ENCODE peak calls at places on chromosomes 16 and 17, in five cellular contexts. X, V, L, U and I are unnamed samples.

GRCh38 chr16:15523939-15524338 is 89.6 kb downstream of the BMERB1 start:
- DNase-seq in X (no peak), V (no peak), L (no peak), U (no peak), I (no peak)

GRCh38 chr17:19304209-19304608 is 58.3 kb downstream of the B9D1 start:
- DNase-seq in X (no peak), V (peak; percentile 74), L (no peak), U (peak; percentile 65), I (peak; percentile 15)

GRCh38 chr17:48023408-48024148 is 14.0 kb downstream of the COPZ2 start:
- DNase-seq in X (peak; percentile 34), V (peak; percentile 84), L (peak; percentile 41), U (peak; percentile 86), I (peak; percentile 22)

GRCh38 chr17:76139801-76140660 is 1.0 kb downstream of the FOXJ1 start:
- DNase-seq in X (no peak), V (peak; percentile 49), L (peak; percentile 66), U (peak; percentile 59), I (peak; percentile 46)

GRCh38 chr17:74671031-74671771 is 41.5 kb downstream of the CD300LF start:
- DNase-seq in X (peak; percentile 49), V (peak; percentile 62), L (peak; percentile 75), U (peak; percentile 80), I (peak; percentile 60)

GRCh38 chr17:55407641-55408566 is 13.7 kb downstream of the MMD start:
- DNase-seq in X (no peak), V (no peak), L (no peak), U (no peak), I (no peak)

GRCh38 chr16:67183-67791 is 5.1 kb downstream of the RHBDF1 start:
- DNase-seq in X (no peak), V (no peak), L (no peak), U (no peak), I (no peak)

GRCh38 chr17:8788998-8789397 is 10.2 kb downstream of the MFSD6L start:
- DNase-seq in X (no peak), V (no peak), L (no peak), U (no peak), I (no peak)

GRCh38 chr16:619476-620100 is 11.2 kb upstream of the WFIKKN1 start:
- DNase-seq in X (no peak), V (no peak), L (no peak), U (no peak), I (no peak)

GRCh38 chr17:7477392-7478275 is 1.8 kb downstream of the ZBTB4 start:
- DNase-seq in X (no peak), V (peak; percentile 28), L (peak; percentile 66), U (peak; percentile 33), I (no peak)

DNA sequence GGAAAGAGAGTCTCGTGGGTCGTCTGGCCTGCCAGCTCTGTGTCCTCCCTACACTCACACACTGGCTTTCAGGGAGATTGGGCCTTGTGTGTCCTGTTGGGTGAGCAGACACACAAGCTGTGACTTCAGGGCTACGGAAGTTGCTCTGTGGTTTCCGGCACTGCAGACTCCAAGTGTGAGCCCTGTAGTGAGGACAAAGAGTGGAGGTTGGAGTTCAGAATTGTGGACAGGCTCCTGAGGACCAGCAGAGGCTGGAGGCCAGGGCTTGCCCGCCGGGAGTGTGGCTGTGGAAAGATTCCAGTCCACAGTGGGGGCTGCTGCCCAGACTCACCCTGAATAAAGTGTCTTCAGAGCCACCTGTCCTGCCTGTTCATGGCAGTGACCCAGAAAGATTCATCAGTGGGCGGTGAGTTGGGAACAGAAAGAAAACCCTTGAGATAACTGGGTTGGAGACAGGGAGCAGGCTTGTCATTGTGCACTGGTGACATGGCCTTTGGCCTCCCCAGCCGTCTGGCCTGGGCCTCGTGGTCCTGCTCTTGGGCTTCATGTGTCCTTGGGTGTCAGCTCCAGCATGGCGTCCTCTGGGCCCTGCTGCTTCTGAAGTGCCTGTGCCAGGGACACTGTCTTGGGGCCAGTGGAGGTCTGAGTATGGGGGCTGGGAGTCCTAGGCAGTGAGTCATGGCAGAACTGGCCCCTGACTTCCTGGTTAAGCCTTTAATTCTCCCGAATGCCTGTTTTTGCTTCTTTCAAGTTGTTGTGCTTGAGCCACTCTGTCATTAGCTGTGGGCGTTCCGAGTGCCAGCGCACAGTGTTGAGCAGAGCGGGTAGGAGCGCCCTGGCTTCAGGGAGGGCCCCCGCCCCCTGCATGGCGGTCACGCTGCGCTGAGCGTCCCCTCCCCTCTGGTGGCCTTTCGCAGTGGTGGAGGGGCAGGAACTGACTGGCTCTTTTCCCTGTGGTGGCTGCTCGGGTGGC is 19.9 kb upstream of the ZNF750 start:
- DNase-seq in X (no peak), V (no peak), L (peak; percentile 63), U (no peak), I (peak; percentile 85)
- H3K4me3 ChIP-seq in X (peak overlapping the region; percentile 50), V (no peak overlapping the region), L (peak overlapping the region; percentile 34), U (no peak overlapping the region), I (peak overlapping the region; percentile 53)

GRCh38 chr16:57432505-57432904 is 14.7 kb downstream of the CIAPIN1 start:
- DNase-seq in X (no peak), V (no peak), L (no peak), U (no peak), I (no peak)
- H3K36me3 ChIP-seq in X (peaks cover 31% of the 10 kb centered on the region), V (peaks cover 66% of the 10 kb centered on the region), L (peaks cover 39% of the 10 kb centered on the region), U (peaks cover 30% of the 10 kb centered on the region), I (peaks cover 80% of the 10 kb centered on the region)

GRCh38 chr17:81368161-81368560 is 27.1 kb upstream of the BAHCC1 start:
- DNase-seq in X (no peak), V (no peak), L (no peak), U (no peak), I (no peak)

GRCh38 chr17:81368623-81369022 is 26.6 kb upstream of the BAHCC1 start:
- DNase-seq in X (no peak), V (no peak), L (no peak), U (no peak), I (no peak)

GRCh38 chr17:81366648-81367047 is 28.6 kb upstream of the BAHCC1 start:
- DNase-seq in X (no peak), V (no peak), L (no peak), U (no peak), I (no peak)

GRCh38 chr17:81365601-81366585 is 29.4 kb upstream of the BAHCC1 start:
- DNase-seq in X (no peak), V (peak; percentile 83), L (no peak), U (peak; percentile 85), I (peak; percentile 41)

GRCh38 chr17:81367171-81367570 is 28.1 kb upstream of the BAHCC1 start:
- DNase-seq in X (no peak), V (no peak), L (no peak), U (no peak), I (no peak)
- H3K4me3 ChIP-seq in X (no peak overlapping the region), V (no peak overlapping the region), L (no peak overlapping the region), U (no peak overlapping the region), I (no peak overlapping the region)

DNA sequence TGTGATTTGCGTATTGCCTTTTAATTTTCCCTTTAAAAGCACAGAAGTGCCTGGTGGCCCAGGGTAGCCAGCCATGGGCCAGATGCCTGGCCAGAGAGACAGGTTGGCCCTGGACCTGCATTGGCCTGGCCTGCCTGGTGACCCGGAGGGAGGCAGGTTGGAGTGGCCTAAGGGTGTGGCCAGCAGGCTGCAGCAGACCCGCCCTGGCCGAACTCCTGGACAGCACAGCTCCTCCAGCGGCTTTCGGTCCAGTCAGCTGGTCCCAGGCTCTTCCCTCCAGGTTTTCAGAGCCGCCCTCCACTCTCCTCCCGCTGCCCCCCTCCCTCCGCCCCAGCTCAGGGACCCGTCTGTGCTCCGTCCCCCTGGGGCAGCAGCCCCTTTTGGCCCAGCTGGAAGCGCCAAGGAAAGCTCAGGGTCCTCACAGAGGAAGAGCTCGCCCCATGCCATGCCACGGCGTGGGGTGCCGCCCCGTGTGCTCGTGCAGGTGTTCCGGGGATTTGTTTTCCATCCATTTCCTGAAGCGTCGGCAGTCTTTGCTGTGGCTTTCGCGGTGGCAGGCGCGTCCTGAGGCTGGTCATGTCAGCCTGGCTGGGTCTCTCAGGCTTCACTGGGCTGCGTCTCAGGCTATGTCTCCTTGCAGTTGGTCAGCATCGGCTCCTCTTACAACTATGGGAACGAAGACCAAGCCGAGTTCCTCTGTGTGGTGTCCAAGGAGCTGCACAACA is 18.1 kb downstream of the PRSS27 start:
- DNase-seq in X (no peak), V (no peak), L (no peak), U (no peak), I (no peak)
- H3K36me3 ChIP-seq in X (peaks cover 19% of the 10 kb centered on the region), V (peaks cover 34% of the 10 kb centered on the region), L (peaks cover 44% of the 10 kb centered on the region), U (peaks cover 16% of the 10 kb centered on the region), I (peaks cover 42% of the 10 kb centered on the region)

DNA sequence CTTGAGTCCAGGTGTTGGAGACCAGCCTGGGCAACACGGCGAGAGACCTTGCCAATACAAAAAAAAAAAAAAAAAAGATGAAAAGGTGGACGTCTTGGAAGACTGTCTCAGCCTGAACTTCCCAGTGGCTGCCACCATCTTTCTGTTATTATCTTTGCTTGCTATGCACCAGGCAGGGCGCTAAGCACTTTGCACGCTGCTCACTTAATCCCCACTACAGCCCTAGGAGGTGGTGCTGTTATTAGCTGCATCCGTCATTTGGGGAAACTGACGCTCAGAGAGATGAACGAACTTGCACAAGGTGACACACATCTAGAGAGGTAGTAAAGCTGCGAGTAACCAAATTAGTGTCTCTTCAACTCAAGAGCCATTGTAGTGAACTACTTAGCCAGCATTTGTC is 708 bp upstream of the CPPED1 start:
- DNase-seq in X (no peak), V (no peak), L (no peak), U (no peak), I (no peak)
- H3K4me3 ChIP-seq in X (peak overlapping the region; percentile 93), V (peak overlapping the region; percentile 55), L (peak overlapping the region; percentile 71), U (peak overlapping the region; percentile 52), I (peak overlapping the region; percentile 81)

GRCh38 chr17:72614871-72615626 is 477.4 kb downstream of the SLC39A11 start:
- DNase-seq in X (no peak), V (peak; percentile 75), L (no peak), U (peak; percentile 79), I (no peak)
- H3K36me3 ChIP-seq in X (no peaks in the 10 kb centered on the region), V (no peaks in the 10 kb centered on the region), L (no peaks in the 10 kb centered on the region), U (no peaks in the 10 kb centered on the region), I (no peaks in the 10 kb centered on the region)

DNA sequence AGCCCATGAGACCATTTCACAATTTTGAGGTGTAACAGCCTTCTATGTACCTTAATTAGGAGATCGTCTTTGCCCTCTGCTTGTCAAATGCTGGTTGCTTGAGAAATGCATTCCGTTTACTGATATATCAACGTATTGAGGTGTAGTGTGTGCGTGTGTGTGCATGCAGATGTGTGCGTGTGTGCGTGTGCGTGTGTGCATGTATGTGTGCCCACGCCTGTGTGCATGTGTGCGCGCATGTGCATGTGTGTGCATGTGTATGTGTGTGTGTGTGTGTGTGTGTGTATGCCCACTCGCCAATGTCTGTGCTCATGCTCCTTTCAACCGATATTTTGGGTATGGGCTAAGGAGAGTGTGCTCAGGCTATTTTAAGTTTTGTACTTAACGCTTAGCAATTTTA is 81.5 kb upstream of the ZFHX3 start:
- DNase-seq in X (no peak), V (no peak), L (no peak), U (no peak), I (no peak)
- H3K4me3 ChIP-seq in X (no peak overlapping the region), V (no peak overlapping the region), L (no peak overlapping the region), U (no peak overlapping the region), I (no peak overlapping the region)